ENCODE peak calls at places on chromosomes 2 and 18, in four cellular contexts. D is K562; N is amniotic stem cell; V is stimulated activated CD4-positive, alpha-beta T cell treated with anti-CD3 and anti-CD28 coated beads, Interleukin-4, amount 100 ng/mL, for 48 hours. R is an unnamed sample.

GRCh38 chr2:196131949-196132925 is 39.1 kb downstream of the STK17B start:
- DNase-seq in D (no peak), N (no peak), V (peak; percentile 34), R (no peak)

GRCh38 chr18:59961086-59961485 is 61.3 kb downstream of the PMAIP1 start:
- DNase-seq in D (no peak), N (no peak), V (no peak), R (no peak)

GRCh38 chr2:127619901-127620705 is 25.9 kb upstream of the GPR17 start:
- DNase-seq in D (no peak), N (no peak), V (no peak), R (no peak)

GRCh38 chr2:237931205-237931721 is 35.6 kb upstream of the UBE2F start:
- DNase-seq in D (no peak), N (peak; percentile 49), V (no peak), R (peak; percentile 21)

GRCh38 chr2:43180901-43181300 is 45.5 kb downstream of the ZFP36L2 start:
- DNase-seq in D (no peak), N (no peak), V (no peak), R (no peak)

GRCh38 chr2:104915107-104915793 is 61.3 kb downstream of the POU3F3 start:
- DNase-seq in D (no peak), N (no peak), V (no peak), R (no peak)

GRCh38 chr18:35695384-35695783 is 113.8 kb downstream of the GALNT1 start:
- DNase-seq in D (no peak), N (no peak), V (no peak), R (no peak)

GRCh38 chr2:109398616-109399015 is 215.2 kb downstream of the SEPTIN10 start:
- DNase-seq in D (no peak), N (no peak), V (no peak), R (no peak)

GRCh38 chr2:46364797-46365457 is 67.7 kb downstream of the EPAS1 start:
- DNase-seq in D (peak; percentile 74), N (peak; percentile 44), V (no peak), R (peak; percentile 12)

GRCh38 chr2:157838442-157839161 is 37.5 kb downstream of the ACVR1 start:
- DNase-seq in D (peak; percentile 69), N (peak; percentile 54), V (no peak), R (peak; percentile 49)

GRCh38 chr2:133411857-133412256 is 156.4 kb downstream of the NCKAP5 start:
- DNase-seq in D (no peak), N (no peak), V (no peak), R (no peak)

GRCh38 chr2:28547906-28548600 is 52.2 kb downstream of the PLB1 start:
- DNase-seq in D (no peak), N (no peak), V (no peak), R (no peak)

GRCh38 chr18:44922968-44923367 is 242.3 kb downstream of the SETBP1 start:
- DNase-seq in D (no peak), N (no peak), V (no peak), R (no peak)

GRCh38 chr2:16429431-16429830 is 236.2 kb downstream of the CYRIA start:
- DNase-seq in D (no peak), N (no peak), V (no peak), R (no peak)

GRCh38 chr18:55841314-55841713 is 253.3 kb upstream of the TCF4 start:
- DNase-seq in D (no peak), N (no peak), V (no peak), R (no peak)

GRCh38 chr2:237520290-237520689 is 33.2 kb downstream of the MLPH start:
- DNase-seq in D (no peak), N (no peak), V (no peak), R (no peak)

GRCh38 chr2:10844083-10844482 is 31.5 kb upstream of the PDIA6 start:
- DNase-seq in D (no peak), N (peak; percentile 43), V (no peak), R (no peak)